ENCODE peak calls at places on chromosomes 6 and 20, in five cellular contexts. One of them, this sample, is unnamed.

GRCh38 chr20:11912013-11912663 is 5.6 kb upstream of the BTBD3 start:
- DNase-seq in adrenal gland: no peak
- DNase-seq in stimulated activated CD8-positive, alpha-beta memory T cell treated with anti-CD3 and anti-CD28 coated beads, Interleukin-4, amount 100 ng/mL, for 24 hours: no peak
- DNase-seq in activated CD4-positive, alpha-beta T cell treated with anti-CD3 and anti-CD28 coated beads, Interleukin-2, amount 50 U/mL, for 48 hours: no peak
- DNase-seq in mesothelial cell of epicardium: no peak
- DNase-seq in this sample: no peak

GRCh38 chr6:132198040-132198439 is 203.2 kb downstream of the MOXD1 start:
- DNase-seq in adrenal gland: no peak
- DNase-seq in stimulated activated CD8-positive, alpha-beta memory T cell treated with anti-CD3 and anti-CD28 coated beads, Interleukin-4, amount 100 ng/mL, for 24 hours: no peak
- DNase-seq in activated CD4-positive, alpha-beta T cell treated with anti-CD3 and anti-CD28 coated beads, Interleukin-2, amount 50 U/mL, for 48 hours: no peak
- DNase-seq in mesothelial cell of epicardium: no peak
- DNase-seq in this sample: no peak

GRCh38 chr6:151762817-151763216 is 44.7 kb upstream of the ESR1 start:
- DNase-seq in adrenal gland: no peak
- DNase-seq in stimulated activated CD8-positive, alpha-beta memory T cell treated with anti-CD3 and anti-CD28 coated beads, Interleukin-4, amount 100 ng/mL, for 24 hours: no peak
- DNase-seq in activated CD4-positive, alpha-beta T cell treated with anti-CD3 and anti-CD28 coated beads, Interleukin-2, amount 50 U/mL, for 48 hours: no peak
- DNase-seq in mesothelial cell of epicardium: no peak
- DNase-seq in this sample: no peak

GRCh38 chr6:110831405-110831804 is 16.1 kb upstream of the CDK19 start:
- DNase-seq in adrenal gland: no peak
- DNase-seq in stimulated activated CD8-positive, alpha-beta memory T cell treated with anti-CD3 and anti-CD28 coated beads, Interleukin-4, amount 100 ng/mL, for 24 hours: no peak
- DNase-seq in activated CD4-positive, alpha-beta T cell treated with anti-CD3 and anti-CD28 coated beads, Interleukin-2, amount 50 U/mL, for 48 hours: no peak
- DNase-seq in mesothelial cell of epicardium: no peak
- DNase-seq in this sample: no peak

GRCh38 chr6:75493400-75494064 is at the start of gene FILIP1:
- DNase-seq in adrenal gland: no peak
- DNase-seq in stimulated activated CD8-positive, alpha-beta memory T cell treated with anti-CD3 and anti-CD28 coated beads, Interleukin-4, amount 100 ng/mL, for 24 hours: no peak
- DNase-seq in activated CD4-positive, alpha-beta T cell treated with anti-CD3 and anti-CD28 coated beads, Interleukin-2, amount 50 U/mL, for 48 hours: no peak
- DNase-seq in mesothelial cell of epicardium: no peak
- DNase-seq in this sample: no peak

GRCh38 chr6:136335736-136336362 is 46.2 kb upstream of the BCLAF1 start:
- DNase-seq in adrenal gland: no peak
- DNase-seq in stimulated activated CD8-positive, alpha-beta memory T cell treated with anti-CD3 and anti-CD28 coated beads, Interleukin-4, amount 100 ng/mL, for 24 hours: no peak
- DNase-seq in activated CD4-positive, alpha-beta T cell treated with anti-CD3 and anti-CD28 coated beads, Interleukin-2, amount 50 U/mL, for 48 hours: no peak
- DNase-seq in mesothelial cell of epicardium: no peak
- DNase-seq in this sample: no peak

GRCh38 chr6:37024665-37025337 is 19.3 kb downstream of the FGD2 start:
- DNase-seq in adrenal gland: peak
- DNase-seq in stimulated activated CD8-positive, alpha-beta memory T cell treated with anti-CD3 and anti-CD28 coated beads, Interleukin-4, amount 100 ng/mL, for 24 hours: peak
- DNase-seq in activated CD4-positive, alpha-beta T cell treated with anti-CD3 and anti-CD28 coated beads, Interleukin-2, amount 50 U/mL, for 48 hours: peak
- DNase-seq in mesothelial cell of epicardium: no peak
- DNase-seq in this sample: no peak

GRCh38 chr6:24613361-24614047 is 32.5 kb downstream of the KIAA0319 start:
- DNase-seq in adrenal gland: no peak
- DNase-seq in stimulated activated CD8-positive, alpha-beta memory T cell treated with anti-CD3 and anti-CD28 coated beads, Interleukin-4, amount 100 ng/mL, for 24 hours: no peak
- DNase-seq in activated CD4-positive, alpha-beta T cell treated with anti-CD3 and anti-CD28 coated beads, Interleukin-2, amount 50 U/mL, for 48 hours: no peak
- DNase-seq in mesothelial cell of epicardium: no peak
- DNase-seq in this sample: peak

GRCh38 chr6:51753635-51754034 is 333.8 kb downstream of the PKHD1 start:
- DNase-seq in adrenal gland: no peak
- DNase-seq in stimulated activated CD8-positive, alpha-beta memory T cell treated with anti-CD3 and anti-CD28 coated beads, Interleukin-4, amount 100 ng/mL, for 24 hours: no peak
- DNase-seq in activated CD4-positive, alpha-beta T cell treated with anti-CD3 and anti-CD28 coated beads, Interleukin-2, amount 50 U/mL, for 48 hours: no peak
- DNase-seq in mesothelial cell of epicardium: no peak
- DNase-seq in this sample: no peak

GRCh38 chr6:5958948-5959347 is 47.8 kb downstream of the NRN1 start:
- DNase-seq in adrenal gland: no peak
- DNase-seq in stimulated activated CD8-positive, alpha-beta memory T cell treated with anti-CD3 and anti-CD28 coated beads, Interleukin-4, amount 100 ng/mL, for 24 hours: no peak
- DNase-seq in activated CD4-positive, alpha-beta T cell treated with anti-CD3 and anti-CD28 coated beads, Interleukin-2, amount 50 U/mL, for 48 hours: no peak
- DNase-seq in mesothelial cell of epicardium: no peak
- DNase-seq in this sample: no peak

GRCh38 chr20:10658051-10658823 is 15.6 kb downstream of the JAG1 start:
- DNase-seq in adrenal gland: no peak
- DNase-seq in stimulated activated CD8-positive, alpha-beta memory T cell treated with anti-CD3 and anti-CD28 coated beads, Interleukin-4, amount 100 ng/mL, for 24 hours: no peak
- DNase-seq in activated CD4-positive, alpha-beta T cell treated with anti-CD3 and anti-CD28 coated beads, Interleukin-2, amount 50 U/mL, for 48 hours: no peak
- DNase-seq in mesothelial cell of epicardium: no peak
- DNase-seq in this sample: no peak